ENCODE peak calls at places on chromosomes 11 and 22, in eight cellular contexts. Q, H, Z, U, M, N, E and G are unnamed samples.

GRCh38 chr11:43988040-43988793 is 45.8 kb downstream of the C11orf96 start:
- DNase-seq in Q (no peak), H (no peak), Z (no peak), U (peak; percentile 4), M (no peak), N (no peak), E (no peak), G (no peak)

GRCh38 chr22:45240137-45240809 is 421 bp downstream of the KIAA0930 start:
- DNase-seq in Q (no peak), H (no peak), Z (peak; percentile 36), U (no peak), M (peak; percentile 22), N (no peak), E (peak; percentile 35), G (peak; percentile 34)

GRCh38 chr22:21712751-21713427 is 22.7 kb downstream of the YPEL1 start:
- DNase-seq in Q (no peak), H (peak; percentile 86), Z (no peak), U (peak; percentile 90), M (peak; percentile 53), N (peak; percentile 30), E (peak; percentile 59), G (peak; percentile 61)

GRCh38 chr11:65043881-65044501 is 3.0 kb downstream of the SAC3D1 start:
- DNase-seq in Q (no peak), H (no peak), Z (no peak), U (peak; percentile 27), M (no peak), N (no peak), E (peak; percentile 37), G (no peak)

GRCh38 chr11:1224109-1224485 is 1.2 kb downstream of the MUC5B start:
- DNase-seq in Q (no peak), H (no peak), Z (no peak), U (no peak), M (no peak), N (no peak), E (no peak), G (no peak)

GRCh38 chr11:14107071-14107470 is 144.5 kb downstream of the SPON1 start:
- DNase-seq in Q (no peak), H (no peak), Z (no peak), U (no peak), M (no peak), N (no peak), E (no peak), G (no peak)

GRCh38 chr22:26893034-26893710 is 235.8 kb downstream of the MIAT start:
- DNase-seq in Q (peak; percentile 40), H (no peak), Z (no peak), U (no peak), M (no peak), N (no peak), E (no peak), G (no peak)

GRCh38 chr11:34044664-34045485 is 6.7 kb upstream of the CAPRIN1 start:
- DNase-seq in Q (no peak), H (no peak), Z (no peak), U (no peak), M (no peak), N (peak; percentile 83), E (no peak), G (no peak)

GRCh38 chr11:96899971-96900370 is 510.2 kb downstream of the JRKL start:
- DNase-seq in Q (no peak), H (no peak), Z (no peak), U (no peak), M (no peak), N (no peak), E (no peak), G (no peak)